ENCODE peak calls at places on chromosomes 6 and 20, in eight cellular contexts. A is myocyte; K is T-helper 2 cell; X is stimulated activated CD4-positive, alpha-beta T cell treated with anti-CD3 and anti-CD28 coated beads, Interleukin-4, amount 100 ng/mL, for 24 hours; R is EH; Z is NCI-H1417; O is OCI-LY7; G is body of pancreas. P is an unnamed sample.

GRCh38 chr6:155026366-155027045 is 31.4 kb downstream of the TIAM2 start:
- DNase-seq in A (peak; percentile 79), K (no peak), X (peak; percentile 10), R (peak; percentile 88), Z (no peak), O (no peak), G (no peak), P (peak; percentile 6)

GRCh38 chr20:37011147-37011546 is 59.6 kb upstream of the SAMHD1 start:
- DNase-seq in A (no peak), K (no peak), X (no peak), R (no peak), Z (no peak), O (no peak), G (no peak), P (no peak)

GRCh38 chr6:161254754-161255253 is 19.1 kb downstream of the AGPAT4 start:
- DNase-seq in A (no peak), K (no peak), X (no peak), R (no peak), Z (no peak), O (no peak), G (no peak), P (no peak)

GRCh38 chr20:62966212-62967148 is 14.0 kb downstream of the SLC17A9 start:
- DNase-seq in A (no peak), K (no peak), X (no peak), R (no peak), Z (no peak), O (no peak), G (no peak), P (no peak)

GRCh38 chr6:94184666-94185464 is 765.5 kb upstream of the EPHA7 start:
- DNase-seq in A (no peak), K (no peak), X (no peak), R (no peak), Z (no peak), O (no peak), G (no peak), P (no peak)

GRCh38 chr20:52212943-52213342 is 21.4 kb upstream of the ZFP64 start:
- DNase-seq in A (no peak), K (no peak), X (no peak), R (no peak), Z (no peak), O (no peak), G (no peak), P (no peak)

GRCh38 chr6:105560611-105561066 is 157.8 kb upstream of the PREP start:
- DNase-seq in A (peak; percentile 49), K (no peak), X (no peak), R (peak; percentile 61), Z (no peak), O (no peak), G (no peak), P (peak; percentile 3)

GRCh38 chr20:44646641-44647274 is 4.7 kb downstream of the ADA start:
- DNase-seq in A (no peak), K (no peak), X (peak; percentile 22), R (peak; percentile 83), Z (no peak), O (peak; percentile 94), G (no peak), P (no peak)

GRCh38 chr6:34021839-34022190 is 124.1 kb downstream of the GRM4 start:
- DNase-seq in A (peak; percentile 6), K (no peak), X (no peak), R (no peak), Z (peak; percentile 16), O (no peak), G (peak; percentile 37), P (no peak)

GRCh38 chr6:144377586-144377985 is 92.5 kb downstream of the UTRN start:
- DNase-seq in A (peak; percentile 83), K (no peak), X (no peak), R (peak; percentile 90), Z (no peak), O (no peak), G (no peak), P (no peak)

GRCh38 chr6:2651966-2652365 is 98.8 kb downstream of the MYLK4 start:
- DNase-seq in A (no peak), K (no peak), X (no peak), R (no peak), Z (no peak), O (no peak), G (no peak), P (no peak)

GRCh38 chr6:153024401-153025017 is 22.0 kb upstream of the MTRF1L start:
- DNase-seq in A (peak; percentile 60), K (peak; percentile 9), X (peak; percentile 55), R (peak; percentile 62), Z (peak; percentile 76), O (peak; percentile 78), G (peak; percentile 46), P (no peak)

GRCh38 chr6:107490568-107491058 is 696 bp downstream of the SOBP start:
- DNase-seq in A (no peak), K (no peak), X (no peak), R (no peak), Z (peak; percentile 74), O (peak; percentile 24), G (peak; percentile 11), P (no peak)

GRCh38 chr20:48460681-48461080 is 367.1 kb downstream of the PREX1 start:
- DNase-seq in A (no peak), K (no peak), X (no peak), R (no peak), Z (no peak), O (no peak), G (no peak), P (no peak)

P was measured in activated T-cell treated with anti-CD3 and anti-CD28 coated beads for 48 hours.